ENCODE peak calls at places on chromosome 14, in four cellular contexts. A is K562, G is HepG2, P is A549. L is an unnamed sample.

GRCh38 chr14:39247256-39247655 is 13.5 kb downstream of the MIA2 start:
- DNase-seq in A (no peak), G (no peak), P (no peak), L (no peak)

GRCh38 chr14:52701223-52701622 is 5.8 kb upstream of the PSMC6 start:
- DNase-seq in A (no peak), G (no peak), P (peak), L (no peak)

GRCh38 chr14:24246765-24247212 is 4.4 kb upstream of the TINF2 start:
- DNase-seq in A (no peak), G (no peak), P (no peak), L (no peak)

GRCh38 chr14:49549881-49550280 is 36.3 kb downstream of the RPS29 start:
- DNase-seq in A (no peak), G (no peak), P (peak), L (peak)

GRCh38 chr14:58362798-58363412 is 32.8 kb upstream of the TOMM20L start:
- DNase-seq in A (peak), G (peak), P (peak), L (no peak)

GRCh38 chr14:52402812-52403526 is 88.9 kb downstream of the PTGER2 start:
- DNase-seq in A (no peak), G (no peak), P (no peak), L (no peak)

GRCh38 chr14:91246051-91246852 is 1.7 kb upstream of the GPR68 start:
- DNase-seq in A (no peak), G (no peak), P (no peak), L (no peak)

GRCh38 chr14:36214476-36215216 is 38.1 kb upstream of the PTCSC3 start:
- DNase-seq in A (no peak), G (no peak), P (no peak), L (no peak)

GRCh38 chr14:22407033-22407432 is 182.0 kb downstream of the DAD1 start:
- DNase-seq in A (no peak), G (no peak), P (no peak), L (no peak)

DNA sequence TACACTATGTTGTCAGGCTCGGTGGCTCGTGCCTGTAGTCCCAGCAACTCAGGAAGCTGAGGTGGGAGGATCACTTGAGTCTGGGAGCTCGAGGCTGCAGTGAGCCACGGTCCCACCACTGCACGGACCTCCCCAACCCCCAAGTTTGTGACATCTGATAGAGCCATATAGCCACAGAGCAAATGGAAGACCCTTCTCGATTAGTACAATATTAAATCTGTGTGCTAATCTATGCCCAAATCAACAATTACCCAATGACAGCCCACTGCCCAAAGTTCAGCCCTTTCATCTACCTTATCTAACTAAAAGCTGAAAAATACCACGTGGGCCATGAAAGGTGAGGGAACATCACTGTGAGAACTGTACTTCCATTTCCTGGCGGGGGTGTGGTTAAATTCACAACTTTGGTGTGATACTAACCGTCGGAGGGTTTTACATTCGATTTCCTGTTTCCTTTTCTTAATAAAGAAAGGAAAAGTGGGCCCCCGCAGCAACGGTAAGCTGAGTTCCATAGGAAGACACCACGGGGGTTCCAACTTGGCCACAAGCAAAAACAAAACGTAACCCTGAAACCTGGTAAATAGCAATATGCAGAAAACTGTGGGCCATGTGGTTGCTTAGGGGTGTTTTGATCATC is 31.2 kb upstream of the FOS start:
- DNase-seq in A (no peak), G (peak), P (no peak), L (no peak)
- TF ChIP-seq HMGXB4 in A (no peak), G (no peak), P (no peak), L (no peak)

GRCh38 chr14:95173518-95173917 is 16.2 kb upstream of the DICER1 start:
- DNase-seq in A (no peak), G (no peak), P (no peak), L (no peak)

DNA sequence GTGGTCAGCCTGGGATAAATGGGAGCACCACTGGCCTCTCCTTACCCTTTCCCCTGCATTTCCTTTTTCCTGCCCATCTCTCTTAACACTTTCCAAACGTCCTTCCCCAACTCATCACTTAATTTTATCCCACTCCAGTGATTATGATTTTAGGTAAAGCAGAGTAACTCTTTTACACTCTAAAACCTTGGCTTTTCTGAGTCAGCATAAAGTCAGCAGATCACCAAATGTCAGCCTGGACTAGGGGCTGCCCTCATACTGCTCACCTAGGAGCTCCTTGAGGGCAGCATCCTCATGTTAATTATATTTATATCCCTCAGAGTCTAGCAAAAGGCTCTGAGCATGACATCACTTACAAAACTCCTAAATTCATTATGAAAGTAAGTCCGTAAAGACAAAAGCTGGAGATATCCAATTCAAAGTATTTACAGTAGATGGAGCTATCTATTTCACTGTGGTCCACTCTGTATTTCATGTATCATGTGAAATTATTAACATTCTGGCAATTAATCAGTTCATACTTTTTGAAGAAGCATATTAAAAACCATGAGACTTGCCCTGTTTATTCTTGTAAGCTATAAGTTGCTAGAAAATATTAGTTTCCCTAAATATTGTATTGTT is 17.0 kb upstream of the DICER1 start:
- DNase-seq in A (no peak), G (no peak), P (no peak), L (no peak)
- TF ChIP-seq CTCF in A (no peak), G (no peak), P (peak), L (no peak)

DNA sequence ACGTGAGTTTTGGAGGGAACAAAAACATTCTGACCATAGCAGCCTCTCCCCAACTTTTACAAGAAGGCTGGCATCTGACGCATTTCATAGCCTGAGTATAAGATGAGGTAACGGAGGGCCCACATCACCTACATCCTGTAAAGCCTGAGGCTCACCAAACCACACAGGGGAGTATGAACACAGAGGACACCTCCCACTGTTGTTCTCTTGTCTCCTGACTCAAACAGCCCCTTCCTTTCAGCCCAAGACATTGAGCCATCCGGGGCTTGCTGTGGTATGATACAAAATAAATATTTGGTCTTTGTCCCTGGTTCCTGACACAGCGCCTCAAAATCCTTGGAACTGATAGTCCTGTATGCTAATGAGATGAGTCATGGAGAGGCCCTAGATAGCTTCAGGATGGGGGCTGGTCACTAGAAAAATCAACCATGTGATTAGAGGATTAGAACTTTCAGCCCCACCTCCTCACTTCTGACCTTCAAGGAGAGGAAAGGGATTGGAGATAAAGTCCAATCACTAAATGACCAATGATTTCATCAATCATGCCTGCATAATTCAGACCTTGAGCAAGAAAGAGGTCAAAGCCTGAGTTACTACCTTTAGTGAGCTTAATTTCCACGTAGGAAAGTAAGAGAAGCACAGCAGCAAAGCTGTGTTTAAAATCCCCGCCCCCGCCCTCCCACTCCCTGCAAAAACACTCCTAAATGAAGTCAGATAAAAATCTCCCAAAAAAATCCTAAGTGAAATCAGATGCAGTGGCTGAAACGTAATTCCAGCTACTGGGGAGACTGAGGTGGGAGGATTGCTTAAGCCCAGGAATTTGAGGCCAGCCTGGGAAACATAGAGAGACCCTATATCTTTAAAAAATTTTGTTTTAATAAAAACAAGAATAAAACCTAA is 236.4 kb downstream of the PCNX1 start:
- DNase-seq in A (peak), G (peak), P (peak), L (no peak)
- TF ChIP-seq HMGXB4 in A (no peak), G (no peak), P (no peak), L (no peak)

DNA sequence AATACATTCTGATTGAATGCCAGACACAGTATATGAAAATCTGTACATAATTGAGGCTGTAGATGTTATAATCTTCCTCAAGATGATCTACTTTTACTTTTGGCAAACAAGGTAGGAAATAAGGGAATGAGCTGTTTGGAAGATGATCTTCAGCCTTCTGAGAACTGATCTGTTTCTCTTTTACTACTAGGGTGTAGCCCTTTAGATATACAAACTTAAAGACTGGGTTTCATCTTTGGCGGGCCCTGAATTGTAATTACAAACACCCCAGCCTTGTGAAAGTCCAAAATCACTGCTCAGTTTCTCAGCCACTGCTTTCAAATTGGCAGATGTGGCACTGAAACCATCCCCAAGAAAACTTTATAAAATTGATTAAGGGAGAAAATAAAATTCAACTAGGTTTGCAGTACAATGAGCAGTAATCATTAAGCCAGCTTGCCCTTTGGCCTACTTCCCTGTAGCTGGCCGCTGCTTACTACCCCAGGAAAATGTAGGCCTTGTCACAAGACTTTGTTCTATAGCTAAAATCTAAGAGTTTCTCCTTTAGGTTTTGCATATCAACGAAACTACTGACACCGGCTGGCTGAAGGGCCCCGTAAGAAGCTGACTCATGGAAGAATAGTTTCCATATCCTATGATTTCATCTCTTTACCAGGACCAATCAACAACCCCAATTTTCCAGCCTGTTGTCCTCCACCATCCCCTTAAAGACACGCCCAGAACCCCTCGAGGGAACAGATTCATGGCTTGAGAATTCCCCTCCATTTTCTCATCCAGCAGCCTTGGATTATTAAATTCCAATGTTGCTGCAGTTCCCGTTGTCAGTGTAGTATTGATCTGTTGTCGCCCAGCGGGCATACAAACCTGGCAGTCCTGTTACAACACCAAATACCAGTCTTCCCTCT is 210.8 kb downstream of the PCNX1 start:
- DNase-seq in A (peak), G (peak), P (peak), L (no peak)
- TF ChIP-seq CTCF in A (no peak), G (no peak), P (no peak), L (no peak)

DNA sequence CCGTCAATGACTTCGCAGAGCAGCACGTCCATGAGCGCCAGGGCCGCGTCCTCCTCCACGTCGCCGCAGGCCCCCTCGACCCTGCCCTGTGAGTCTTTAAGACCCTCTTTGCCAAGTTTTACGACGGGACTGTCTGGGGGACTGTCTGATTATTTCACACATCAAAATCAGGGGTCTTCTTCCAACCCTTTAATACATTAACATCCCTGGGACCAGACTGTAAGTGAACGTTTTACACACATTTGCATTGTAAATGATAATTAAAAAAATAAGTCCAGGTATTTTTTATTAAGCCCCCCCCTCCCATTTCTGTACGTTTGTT is 1.9 kb downstream of the FOXG1 start:
- DNase-seq in A (no peak), G (no peak), P (no peak), L (no peak)
- TF ChIP-seq HMGXB4 in A (no peak), G (no peak), P (no peak), L (no peak)

GRCh38 chr14:106848330-106849121 is 1322.1 kb downstream of the TMEM121 start:
- DNase-seq in A (no peak), G (peak), P (peak), L (no peak)
- TF ChIP-seq CTCF in A (no peak), G (peak), P (peak), L (no peak)

DNA sequence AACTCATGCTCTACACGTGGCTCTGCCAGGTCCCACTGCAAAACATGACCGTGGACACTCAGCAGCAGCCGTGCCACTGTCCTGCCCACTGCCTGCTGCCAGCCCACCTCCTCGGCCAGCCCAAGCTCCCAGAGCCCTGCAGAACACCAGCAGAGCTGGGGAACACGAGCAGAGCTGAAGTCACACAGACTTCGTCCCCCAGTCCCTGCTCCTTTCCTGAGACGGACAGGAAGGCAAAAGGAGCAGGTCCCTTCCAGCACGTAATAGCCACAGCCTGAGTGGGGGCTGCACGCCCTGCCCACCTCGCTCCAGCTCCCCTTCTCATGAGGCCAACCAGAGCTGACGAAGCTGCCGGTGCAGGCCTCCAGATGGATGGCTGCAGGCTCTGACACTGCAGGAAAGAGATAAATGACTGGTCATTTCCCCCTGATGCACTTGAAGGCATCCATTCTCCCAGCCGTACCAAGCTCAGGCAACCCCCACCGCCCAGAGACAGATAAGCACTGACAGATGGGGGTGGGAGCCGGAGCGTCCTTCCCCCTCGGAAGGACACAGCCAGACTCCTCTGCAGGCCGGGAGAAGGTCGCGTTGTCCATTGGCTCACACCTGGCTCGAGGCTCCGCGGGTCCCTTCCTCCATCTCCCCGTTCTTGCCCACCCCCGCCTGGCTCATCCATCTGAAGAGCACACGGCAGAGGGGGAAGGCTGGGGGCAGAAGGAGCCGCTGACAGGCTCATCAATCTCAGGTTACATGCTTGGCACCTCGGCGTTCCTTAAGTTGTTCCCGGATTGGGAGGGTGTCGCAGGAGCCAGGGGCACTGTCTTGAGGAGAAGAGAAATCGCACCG is 151.8 kb downstream of the DPF3 start:
- DNase-seq in A (peak), G (no peak), P (no peak), L (no peak)
- TF ChIP-seq HMGXB4 in A (no peak), G (no peak), P (no peak), L (no peak)

GRCh38 chr14:102517412-102518062 is 8.0 kb upstream of the ANKRD9 start:
- DNase-seq in A (no peak), G (no peak), P (no peak), L (peak)
- TF ChIP-seq CTCF in A (no peak), G (no peak), P (no peak), L (no peak)

GRCh38 chr14:99907761-99908652 is 114.8 kb downstream of the EML1 start:
- DNase-seq in A (no peak), G (no peak), P (no peak), L (no peak)

GRCh38 chr14:99909500-99910064 is 116.4 kb downstream of the EML1 start:
- DNase-seq in A (no peak), G (no peak), P (peak), L (no peak)

GRCh38 chr14:99915305-99916090 is 122.3 kb downstream of the EML1 start:
- DNase-seq in A (no peak), G (no peak), P (no peak), L (no peak)

GRCh38 chr14:99908653-99909250 is 115.5 kb downstream of the EML1 start:
- DNase-seq in A (no peak), G (no peak), P (no peak), L (no peak)

GRCh38 chr14:99910337-99911268 is 117.4 kb downstream of the EML1 start:
- DNase-seq in A (no peak), G (peak), P (peak), L (no peak)
- TF ChIP-seq HMGXB4 in A (no peak), G (no peak), P (no peak), L (no peak)